ENCODE peak calls at places on chromosomes 1 and 21, in six cellular contexts. Y is NCI-H2029; Q is hepatocyte; A is HS-5; B is stromal cell of bone marrow; D is effector memory CD4-positive, alpha-beta T cell. K is an unnamed sample.

GRCh38 chr1:185695299-185695698 is 38.9 kb upstream of the HMCN1 start:
- DNase-seq in Y (no peak), Q (no peak), A (no peak), B (no peak), D (no peak), K (no peak)

GRCh38 chr1:199463521-199464127 is 563.9 kb upstream of the NR5A2 start:
- DNase-seq in Y (peak), Q (peak), A (peak), B (peak), D (no peak), K (peak)

GRCh38 chr1:101064697-101065096 is 39.1 kb upstream of the DPH5 start:
- DNase-seq in Y (no peak), Q (no peak), A (no peak), B (no peak), D (no peak), K (no peak)

GRCh38 chr1:177302365-177303044 is 131.7 kb downstream of the BRINP2 start:
- DNase-seq in Y (no peak), Q (no peak), A (no peak), B (no peak), D (no peak), K (no peak)

GRCh38 chr1:37513795-37514349 is 694 bp downstream of the MEAF6 start:
- DNase-seq in Y (peak), Q (peak), A (no peak), B (no peak), D (peak), K (no peak)

GRCh38 chr1:23194119-23194984 is 22.9 kb downstream of the HTR1D start:
- DNase-seq in Y (no peak), Q (no peak), A (peak), B (peak), D (no peak), K (no peak)

GRCh38 chr1:206591236-206591635 is 21.0 kb downstream of the EIF2D start:
- DNase-seq in Y (no peak), Q (no peak), A (no peak), B (no peak), D (no peak), K (no peak)

GRCh38 chr1:13922440-13922839 is 222.5 kb downstream of the PRDM2 start:
- DNase-seq in Y (no peak), Q (peak), A (no peak), B (no peak), D (no peak), K (no peak)

GRCh38 chr1:201877877-201878339 is 10.8 kb upstream of the SHISA4 start:
- DNase-seq in Y (no peak), Q (peak), A (no peak), B (no peak), D (no peak), K (no peak)

GRCh38 chr1:172764378-172764777 is 105.5 kb downstream of the FASLG start:
- DNase-seq in Y (no peak), Q (no peak), A (no peak), B (no peak), D (no peak), K (no peak)

GRCh38 chr1:118809586-118809985 is 178.6 kb downstream of the TBX15 start:
- DNase-seq in Y (no peak), Q (no peak), A (no peak), B (no peak), D (no peak), K (no peak)

GRCh38 chr1:36864182-36865079 is 169.9 kb downstream of the GRIK3 start:
- DNase-seq in Y (peak), Q (no peak), A (no peak), B (no peak), D (no peak), K (no peak)

GRCh38 chr21:36504067-36505058 is 24.4 kb upstream of the CLDN14 start:
- DNase-seq in Y (peak), Q (peak), A (peak), B (no peak), D (no peak), K (no peak)

GRCh38 chr1:53471000-53471399 is 11.8 kb downstream of the DMRTB1 start:
- DNase-seq in Y (no peak), Q (no peak), A (no peak), B (no peak), D (no peak), K (no peak)

GRCh38 chr1:170010443-170010842 is 64.1 kb downstream of the KIFAP3 start:
- DNase-seq in Y (no peak), Q (peak), A (peak), B (peak), D (no peak), K (no peak)

GRCh38 chr1:181092056-181092455 is 3.6 kb downstream of the IER5 start:
- DNase-seq in Y (no peak), Q (no peak), A (no peak), B (no peak), D (no peak), K (no peak)

GRCh38 chr1:159163609-159164008 is 7.8 kb upstream of the CADM3 start:
- DNase-seq in Y (no peak), Q (no peak), A (no peak), B (no peak), D (no peak), K (no peak)

GRCh38 chr1:155961937-155962336 is 16.4 kb downstream of the ARHGEF2 start:
- DNase-seq in Y (no peak), Q (no peak), A (peak), B (peak), D (peak), K (peak)

GRCh38 chr1:208165659-208166058 is 78.5 kb downstream of the PLXNA2 start:
- DNase-seq in Y (no peak), Q (no peak), A (peak), B (peak), D (no peak), K (no peak)

GRCh38 chr1:156813750-156814570 is 2.7 kb downstream of the SH2D2A start:
- DNase-seq in Y (no peak), Q (peak), A (no peak), B (no peak), D (peak), K (no peak)

GRCh38 chr1:2210786-2211185 is 16.2 kb upstream of the FAAP20 start:
- DNase-seq in Y (no peak), Q (no peak), A (no peak), B (no peak), D (no peak), K (no peak)

GRCh38 chr1:181423301-181423918 is 59.9 kb upstream of the CACNA1E start:
- DNase-seq in Y (peak), Q (peak), A (no peak), B (peak), D (no peak), K (peak)

GRCh38 chr1:202237052-202237451 is 43.5 kb downstream of the LGR6 start:
- DNase-seq in Y (no peak), Q (peak), A (no peak), B (no peak), D (no peak), K (no peak)

GRCh38 chr1:198096390-198096789 is 60.4 kb upstream of the NEK7 start:
- DNase-seq in Y (no peak), Q (no peak), A (no peak), B (no peak), D (no peak), K (no peak)

GRCh38 chr1:238489006-238489405 is 598.3 kb upstream of the ZP4 start:
- DNase-seq in Y (no peak), Q (no peak), A (no peak), B (no peak), D (no peak), K (no peak)

GRCh38 chr1:153791856-153792253 is 16.6 kb downstream of the SLC27A3 start:
- DNase-seq in Y (no peak), Q (peak), A (no peak), B (no peak), D (no peak), K (no peak)

GRCh38 chr1:198649598-198650338 is 10.9 kb downstream of the PTPRC start:
- DNase-seq in Y (no peak), Q (no peak), A (no peak), B (no peak), D (no peak), K (no peak)

GRCh38 chr1:186082235-186082937 is 292.7 kb downstream of the TPR start:
- DNase-seq in Y (peak), Q (peak), A (peak), B (peak), D (no peak), K (peak)

GRCh38 chr1:41319803-41320711 is 41.2 kb upstream of the FOXO6 start:
- DNase-seq in Y (no peak), Q (no peak), A (no peak), B (no peak), D (no peak), K (no peak)

GRCh38 chr1:1250828-1251284 is 4.3 kb upstream of the C1QTNF12 start:
- DNase-seq in Y (no peak), Q (no peak), A (no peak), B (no peak), D (peak), K (peak)

K was measured in epithelial cell of prostate.